ENCODE peak calls at places on chromosomes 2 and 18, in ten cellular contexts. One of them, this sample, is unnamed.

GRCh38 chr18:13540783-13541182 is 185.6 kb downstream of the FAM210A start:
- DNase-seq in H9: no peak
- DNase-seq in OCI-LY7: no peak
- DNase-seq in fibroblast of lung: no peak
- DNase-seq in HepG2: no peak
- DNase-seq in IMR-90: no peak
- DNase-seq in endothelial cell of umbilical vein: no peak
- DNase-seq in PC-3: no peak
- DNase-seq in GM23338: no peak
- DNase-seq in H1: no peak
- DNase-seq in this sample: no peak

GRCh38 chr2:13745324-13745723 is 887.2 kb upstream of the LRATD1 start:
- DNase-seq in OCI-LY7: no peak
- DNase-seq in IMR-90: no peak
- DNase-seq in H1: peak; percentile 47
- DNase-seq in H9: peak; percentile 77
- DNase-seq in endothelial cell of umbilical vein: no peak
- DNase-seq in fibroblast of lung: peak; percentile 1
- DNase-seq in PC-3: peak; percentile 47
- DNase-seq in HepG2: peak; percentile 31
- DNase-seq in GM23338: peak; percentile 77
- DNase-seq in this sample: no peak

GRCh38 chr2:48398285-48399135 is 131.4 kb upstream of the STON1 start:
- DNase-seq in OCI-LY7: no peak
- DNase-seq in endothelial cell of umbilical vein: no peak
- DNase-seq in fibroblast of lung: peak; percentile 17
- DNase-seq in HepG2: no peak
- DNase-seq in PC-3: no peak
- DNase-seq in GM23338: peak; percentile 17
- DNase-seq in H9: no peak
- DNase-seq in H1: no peak
- DNase-seq in IMR-90: no peak
- DNase-seq in this sample: no peak

GRCh38 chr2:120318626-120319025 is 27.3 kb upstream of the INHBB start:
- DNase-seq in OCI-LY7: no peak
- DNase-seq in endothelial cell of umbilical vein: no peak
- DNase-seq in GM23338: no peak
- DNase-seq in PC-3: no peak
- DNase-seq in fibroblast of lung: peak; percentile 53
- DNase-seq in H1: no peak
- DNase-seq in H9: no peak
- DNase-seq in IMR-90: no peak
- DNase-seq in HepG2: no peak
- DNase-seq in this sample: peak; percentile 26

GRCh38 chr2:23589220-23589647 is 204.3 kb downstream of the KLHL29 start:
- DNase-seq in HepG2: no peak
- DNase-seq in H9: no peak
- DNase-seq in fibroblast of lung: no peak
- DNase-seq in IMR-90: no peak
- DNase-seq in GM23338: no peak
- DNase-seq in endothelial cell of umbilical vein: no peak
- DNase-seq in OCI-LY7: no peak
- DNase-seq in PC-3: no peak
- DNase-seq in H1: no peak
- DNase-seq in this sample: no peak

GRCh38 chr2:89842180-89842908 is 1150.9 kb downstream of the RPIA start:
- DNase-seq in GM23338: no peak
- DNase-seq in H1: no peak
- DNase-seq in IMR-90: no peak
- DNase-seq in H9: no peak
- DNase-seq in HepG2: no peak
- DNase-seq in fibroblast of lung: no peak
- DNase-seq in OCI-LY7: no peak
- DNase-seq in PC-3: no peak
- DNase-seq in endothelial cell of umbilical vein: no peak
- DNase-seq in this sample: no peak

GRCh38 chr2:158321264-158321663 is 135.3 kb downstream of the CCDC148 start:
- DNase-seq in H9: no peak
- DNase-seq in OCI-LY7: no peak
- DNase-seq in endothelial cell of umbilical vein: peak; percentile 33
- DNase-seq in fibroblast of lung: peak; percentile 66
- DNase-seq in HepG2: no peak
- DNase-seq in H1: no peak
- DNase-seq in IMR-90: peak; percentile 45
- DNase-seq in PC-3: peak; percentile 35
- DNase-seq in GM23338: no peak
- DNase-seq in this sample: peak; percentile 23

GRCh38 chr18:63071566-63072175 is 247.9 kb downstream of the BCL2 start:
- DNase-seq in GM23338: no peak
- DNase-seq in endothelial cell of umbilical vein: no peak
- DNase-seq in fibroblast of lung: no peak
- DNase-seq in OCI-LY7: no peak
- DNase-seq in H1: no peak
- DNase-seq in PC-3: peak; percentile 27
- DNase-seq in H9: no peak
- DNase-seq in HepG2: no peak
- DNase-seq in IMR-90: no peak
- DNase-seq in this sample: no peak

GRCh38 chr2:120568975-120569268 is 166.7 kb upstream of the GLI2 start:
- DNase-seq in endothelial cell of umbilical vein: no peak
- DNase-seq in H1: no peak
- DNase-seq in GM23338: no peak
- DNase-seq in HepG2: no peak
- DNase-seq in OCI-LY7: no peak
- DNase-seq in fibroblast of lung: no peak
- DNase-seq in PC-3: no peak
- DNase-seq in IMR-90: no peak
- DNase-seq in H9: no peak
- DNase-seq in this sample: no peak

GRCh38 chr2:189363559-189363958 is 77.7 kb upstream of the WDR75 start:
- DNase-seq in GM23338: no peak
- DNase-seq in H1: no peak
- DNase-seq in endothelial cell of umbilical vein: peak; percentile 75
- DNase-seq in IMR-90: peak; percentile 65
- DNase-seq in PC-3: peak; percentile 90
- DNase-seq in OCI-LY7: no peak
- DNase-seq in HepG2: peak; percentile 44
- DNase-seq in H9: no peak
- DNase-seq in fibroblast of lung: peak; percentile 48
- DNase-seq in this sample: peak; percentile 71

GRCh38 chr2:213241817-213242216 is 42.4 kb upstream of the SPAG16 start:
- DNase-seq in OCI-LY7: no peak
- DNase-seq in H9: no peak
- DNase-seq in IMR-90: no peak
- DNase-seq in endothelial cell of umbilical vein: no peak
- DNase-seq in HepG2: no peak
- DNase-seq in PC-3: no peak
- DNase-seq in H1: no peak
- DNase-seq in fibroblast of lung: no peak
- DNase-seq in GM23338: no peak
- DNase-seq in this sample: no peak

GRCh38 chr2:213247566-213247965 is 36.7 kb upstream of the SPAG16 start:
- DNase-seq in H9: no peak
- DNase-seq in OCI-LY7: no peak
- DNase-seq in PC-3: no peak
- DNase-seq in HepG2: no peak
- DNase-seq in IMR-90: no peak
- DNase-seq in H1: no peak
- DNase-seq in endothelial cell of umbilical vein: no peak
- DNase-seq in GM23338: no peak
- DNase-seq in fibroblast of lung: no peak
- DNase-seq in this sample: peak; percentile 44

GRCh38 chr2:213246665-213247281 is 37.5 kb upstream of the SPAG16 start:
- DNase-seq in endothelial cell of umbilical vein: peak; percentile 54
- DNase-seq in H9: no peak
- DNase-seq in OCI-LY7: peak; percentile 79
- DNase-seq in PC-3: peak; percentile 70
- DNase-seq in IMR-90: peak; percentile 64
- DNase-seq in H1: peak; percentile 56
- DNase-seq in HepG2: peak; percentile 48
- DNase-seq in GM23338: peak; percentile 74
- DNase-seq in fibroblast of lung: peak; percentile 73
- DNase-seq in this sample: peak; percentile 64

GRCh38 chr2:213242653-213243052 is 41.6 kb upstream of the SPAG16 start:
- DNase-seq in H9: no peak
- DNase-seq in H1: no peak
- DNase-seq in fibroblast of lung: no peak
- DNase-seq in PC-3: no peak
- DNase-seq in GM23338: no peak
- DNase-seq in endothelial cell of umbilical vein: no peak
- DNase-seq in IMR-90: no peak
- DNase-seq in OCI-LY7: no peak
- DNase-seq in HepG2: no peak
- DNase-seq in this sample: no peak

DNA sequence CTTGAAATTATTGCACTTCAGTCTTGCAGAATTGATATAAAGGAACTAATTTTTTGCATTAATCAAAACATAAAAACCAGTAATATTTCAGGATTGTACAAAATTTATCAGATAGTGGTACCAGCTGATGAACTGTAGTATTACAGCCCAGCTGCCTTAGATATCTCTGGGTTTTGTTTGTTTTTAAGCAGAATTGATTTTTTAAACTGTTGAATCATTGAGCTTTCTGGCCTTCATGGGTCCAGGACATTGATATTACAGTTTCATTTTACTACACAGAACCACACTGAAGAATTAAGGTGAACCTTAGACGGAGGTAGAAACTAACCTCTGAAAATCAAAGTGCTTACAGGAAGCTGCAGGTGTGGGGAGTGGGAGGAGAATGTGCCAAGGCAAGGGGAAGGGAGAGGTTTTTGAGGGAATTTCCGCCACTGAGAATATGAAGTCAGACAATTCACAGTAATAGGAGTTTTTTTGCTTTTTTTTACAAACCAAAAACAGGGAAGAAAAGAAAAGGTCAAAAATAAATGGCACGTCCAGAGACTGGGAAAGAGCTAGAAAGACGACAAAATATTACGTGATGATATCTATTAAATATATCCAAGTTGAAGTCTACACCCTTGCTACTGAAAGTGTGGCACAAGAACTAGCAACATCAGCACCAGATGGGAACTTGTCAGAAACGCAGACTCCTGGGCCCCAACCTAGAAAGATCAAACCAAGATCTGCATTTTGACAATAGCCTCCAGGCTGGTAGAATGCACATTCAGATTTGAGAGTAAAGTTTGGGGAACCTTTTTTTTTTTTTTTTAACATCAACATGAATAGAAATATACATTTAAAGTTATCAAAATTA is 40.8 kb upstream of the SPAG16 start:
- DNase-seq in IMR-90: no peak
- DNase-seq in endothelial cell of umbilical vein: no peak
- DNase-seq in GM23338: no peak
- DNase-seq in H1: no peak
- DNase-seq in OCI-LY7: peak; percentile 58
- DNase-seq in fibroblast of lung: no peak
- DNase-seq in PC-3: no peak
- DNase-seq in HepG2: no peak
- DNase-seq in H9: no peak
- DNase-seq in this sample: no peak
- H3K4me1 ChIP-seq in IMR-90: no peaks in the 10 kb centered on the region
- H3K4me1 ChIP-seq in endothelial cell of umbilical vein: peaks cover 8% of the 10 kb centered on the region
- H3K4me1 ChIP-seq in GM23338: no peaks in the 10 kb centered on the region
- H3K4me1 ChIP-seq in H1: peaks cover 3% of the 10 kb centered on the region
- H3K4me1 ChIP-seq in OCI-LY7: peaks cover 58% of the 10 kb centered on the region
- H3K4me1 ChIP-seq in fibroblast of lung: peaks cover 6% of the 10 kb centered on the region
- H3K4me1 ChIP-seq in PC-3: peaks cover 16% of the 10 kb centered on the region
- H3K4me1 ChIP-seq in HepG2: peaks cover 23% of the 10 kb centered on the region
- H3K4me1 ChIP-seq in H9: no peaks in the 10 kb centered on the region
- H3K4me1 ChIP-seq in this sample: peaks cover 26% of the 10 kb centered on the region

DNA sequence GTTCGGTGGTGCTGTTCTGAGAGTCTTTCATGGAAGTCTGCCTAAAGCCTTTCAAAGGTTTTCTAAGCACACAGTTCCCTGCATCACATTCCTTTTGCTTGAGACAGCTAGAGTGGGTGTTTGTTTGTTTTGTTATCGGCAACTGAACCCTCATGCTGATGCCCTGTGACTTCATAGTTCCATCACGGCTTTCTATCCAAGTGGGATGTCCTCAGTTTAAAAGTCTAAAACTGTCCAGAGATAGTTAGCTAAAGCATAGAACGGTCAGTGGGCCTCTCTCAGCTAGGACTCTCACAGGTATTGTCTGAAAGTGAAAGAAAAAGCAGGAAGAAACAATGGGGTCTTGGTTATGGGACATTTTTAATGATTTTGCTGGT is 337.3 kb downstream of the OSR1 start:
- DNase-seq in fibroblast of lung: peak; percentile 88
- DNase-seq in OCI-LY7: no peak
- DNase-seq in H1: no peak
- DNase-seq in HepG2: peak; percentile 84
- DNase-seq in GM23338: no peak
- DNase-seq in IMR-90: peak; percentile 98
- DNase-seq in H9: no peak
- DNase-seq in endothelial cell of umbilical vein: no peak
- DNase-seq in PC-3: peak; percentile 64
- DNase-seq in this sample: peak; percentile 93
- H2AFZ ChIP-seq in fibroblast of lung: no peak overlapping the region
- H2AFZ ChIP-seq in OCI-LY7: no peak overlapping the region
- H2AFZ ChIP-seq in H1: no peak overlapping the region
- H2AFZ ChIP-seq in HepG2: peak overlapping the region; percentile 28
- H2AFZ ChIP-seq in GM23338: no peak overlapping the region
- H2AFZ ChIP-seq in IMR-90: peak overlapping the region; percentile 16
- H2AFZ ChIP-seq in H9: no peak overlapping the region
- H2AFZ ChIP-seq in endothelial cell of umbilical vein: no peak overlapping the region
- H2AFZ ChIP-seq in PC-3: peak overlapping the region; percentile 28
- H2AFZ ChIP-seq in this sample: peak overlapping the region; percentile 46

GRCh38 chr2:183034806-183035205 is 3.5 kb downstream of the NCKAP1 start:
- DNase-seq in PC-3: no peak
- DNase-seq in HepG2: no peak
- DNase-seq in endothelial cell of umbilical vein: no peak
- DNase-seq in GM23338: peak; percentile 48
- DNase-seq in fibroblast of lung: peak; percentile 22
- DNase-seq in H1: no peak
- DNase-seq in OCI-LY7: no peak
- DNase-seq in H9: no peak
- DNase-seq in IMR-90: peak; percentile 63
- DNase-seq in this sample: peak; percentile 60
- H3K4me1 ChIP-seq in PC-3: peaks cover 34% of the 10 kb centered on the region
- H3K4me1 ChIP-seq in HepG2: peaks cover 63% of the 10 kb centered on the region
- H3K4me1 ChIP-seq in endothelial cell of umbilical vein: peaks cover 37% of the 10 kb centered on the region
- H3K4me1 ChIP-seq in GM23338: peaks cover 58% of the 10 kb centered on the region
- H3K4me1 ChIP-seq in fibroblast of lung: peaks cover 2% of the 10 kb centered on the region
- H3K4me1 ChIP-seq in H1: peaks cover 3% of the 10 kb centered on the region
- H3K4me1 ChIP-seq in OCI-LY7: peaks cover 26% of the 10 kb centered on the region
- H3K4me1 ChIP-seq in H9: no peaks in the 10 kb centered on the region
- H3K4me1 ChIP-seq in IMR-90: peaks cover 5% of the 10 kb centered on the region
- H3K4me1 ChIP-seq in this sample: peaks cover 67% of the 10 kb centered on the region

DNA sequence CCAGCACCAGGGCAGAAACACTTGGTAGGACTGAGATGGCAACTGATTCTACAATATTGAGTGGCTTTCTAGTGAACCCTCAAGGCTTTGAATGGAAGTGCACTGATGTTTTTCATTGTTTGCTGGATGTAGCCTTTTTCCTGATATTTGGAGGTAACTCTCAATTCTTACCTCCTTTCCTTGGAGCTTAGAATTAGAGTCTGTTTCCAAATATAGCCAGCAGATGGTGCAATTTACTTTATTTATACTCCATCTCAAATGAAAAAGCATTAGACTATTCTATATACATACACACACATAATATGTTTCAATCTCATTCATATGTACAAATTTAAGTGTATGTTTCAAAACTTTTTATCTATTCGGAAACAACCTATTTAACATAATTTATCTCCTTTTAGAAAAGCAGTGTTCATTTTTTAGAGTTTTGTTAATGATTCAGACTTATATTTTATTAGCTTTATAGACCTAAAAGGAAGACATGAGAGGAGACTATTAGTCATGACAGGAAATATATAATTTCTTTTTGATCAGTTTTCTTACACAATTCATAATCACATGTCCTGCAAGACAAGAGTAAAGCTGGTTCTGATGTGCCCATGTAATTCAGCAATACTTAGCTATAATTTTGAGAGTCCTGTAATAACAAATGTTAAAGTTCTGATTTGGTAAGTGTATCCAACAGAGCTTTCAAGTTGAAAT is 124.8 kb downstream of the NUP35 start:
- DNase-seq in HepG2: peak; percentile 15
- DNase-seq in H1: no peak
- DNase-seq in GM23338: peak; percentile 67
- DNase-seq in endothelial cell of umbilical vein: peak; percentile 71
- DNase-seq in H9: no peak
- DNase-seq in OCI-LY7: peak; percentile 33
- DNase-seq in PC-3: peak; percentile 69
- DNase-seq in fibroblast of lung: peak; percentile 50
- DNase-seq in IMR-90: peak; percentile 23
- DNase-seq in this sample: peak; percentile 54
- H2AFZ ChIP-seq in HepG2: no peak overlapping the region
- H2AFZ ChIP-seq in H1: no peak overlapping the region
- H2AFZ ChIP-seq in GM23338: no peak overlapping the region
- H2AFZ ChIP-seq in endothelial cell of umbilical vein: no peak overlapping the region
- H2AFZ ChIP-seq in H9: no peak overlapping the region
- H2AFZ ChIP-seq in OCI-LY7: no peak overlapping the region
- H2AFZ ChIP-seq in PC-3: no peak overlapping the region
- H2AFZ ChIP-seq in fibroblast of lung: no peak overlapping the region
- H2AFZ ChIP-seq in IMR-90: no peak overlapping the region
- H2AFZ ChIP-seq in this sample: no peak overlapping the region

This sample was measured in GM23248.